ENCODE peak calls at places on chromosomes 1 and 21, in six cellular contexts. O is HL-60, L is SK-N-SH, B is H1, Y is HepG2, I is K562. J is an unnamed sample.

GRCh38 chr1:61152706-61153105 is 70.3 kb downstream of the NFIA start:
- DNase-seq in O (no peak), L (no peak), B (no peak), Y (peak; percentile 50), I (no peak), J (no peak)

GRCh38 chr1:46549697-46550681 is 1.5 kb downstream of the KNCN start:
- DNase-seq in O (peak; percentile 16), L (peak; percentile 81), B (no peak), Y (peak; percentile 24), I (peak; percentile 68), J (no peak)

GRCh38 chr1:221892301-221892830 is 150.5 kb upstream of the DUSP10 start:
- DNase-seq in O (no peak), L (no peak), B (no peak), Y (no peak), I (no peak), J (no peak)

GRCh38 chr1:99963041-99963795 is 6.6 kb upstream of the SLC35A3 start:
- DNase-seq in O (no peak), L (no peak), B (no peak), Y (no peak), I (no peak), J (no peak)

GRCh38 chr1:156214024-156214748 is 1.4 kb downstream of the PMF1 start:
- DNase-seq in O (no peak), L (no peak), B (no peak), Y (peak; percentile 45), I (peak; percentile 49), J (no peak)

GRCh38 chr1:185213086-185213485 is 56.1 kb downstream of the SWT1 start:
- DNase-seq in O (no peak), L (no peak), B (no peak), Y (no peak), I (no peak), J (no peak)

GRCh38 chr1:231628207-231628876 is 1.8 kb downstream of the DISC1 start:
- DNase-seq in O (no peak), L (no peak), B (no peak), Y (peak; percentile 91), I (no peak), J (no peak)

GRCh38 chr1:9166289-9167235 is 37.7 kb upstream of the GPR157 start:
- DNase-seq in O (no peak), L (no peak), B (no peak), Y (no peak), I (no peak), J (no peak)

GRCh38 chr21:37463083-37463780 is 96.7 kb downstream of the DYRK1A start:
- DNase-seq in O (no peak), L (peak; percentile 33), B (no peak), Y (peak; percentile 32), I (peak; percentile 48), J (peak; percentile 12)

GRCh38 chr1:70051926-70052325 is 153.5 kb downstream of the LRRC40 start:
- DNase-seq in O (no peak), L (no peak), B (no peak), Y (no peak), I (no peak), J (no peak)

GRCh38 chr1:119768778-119769177 is at the start of gene HMGCS2:
- DNase-seq in O (no peak), L (no peak), B (no peak), Y (no peak), I (no peak), J (no peak)

GRCh38 chr1:78171736-78172590 is 126.2 kb downstream of the GIPC2 start:
- DNase-seq in O (no peak), L (no peak), B (no peak), Y (no peak), I (no peak), J (no peak)

GRCh38 chr21:36859744-36860501 is 106.5 kb downstream of the HLCS start:
- DNase-seq in O (peak; percentile 93), L (peak; percentile 41), B (peak; percentile 31), Y (peak; percentile 81), I (peak; percentile 97), J (no peak)

GRCh38 chr1:196193891-196194559 is 414.2 kb downstream of the KCNT2 start:
- DNase-seq in O (no peak), L (no peak), B (no peak), Y (no peak), I (no peak), J (no peak)

GRCh38 chr21:18468775-18469174 is 65.2 kb upstream of the TMPRSS15 start:
- DNase-seq in O (no peak), L (no peak), B (no peak), Y (no peak), I (no peak), J (no peak)

GRCh38 chr1:106465666-106466065 is 590.8 kb upstream of the PRMT6 start:
- DNase-seq in O (no peak), L (no peak), B (no peak), Y (no peak), I (no peak), J (no peak)

GRCh38 chr1:117821782-117822447 is 107.5 kb downstream of the GDAP2 start:
- DNase-seq in O (no peak), L (no peak), B (no peak), Y (peak; percentile 87), I (no peak), J (no peak)

GRCh38 chr1:61921435-61921834 is 179.2 kb downstream of the PATJ start:
- DNase-seq in O (no peak), L (no peak), B (no peak), Y (no peak), I (no peak), J (no peak)

GRCh38 chr1:76640092-76640491 is 227.2 kb upstream of the ST6GALNAC5 start:
- DNase-seq in O (no peak), L (no peak), B (no peak), Y (no peak), I (no peak), J (no peak)

GRCh38 chr1:72636636-72637035 is 354.3 kb upstream of the NEGR1 start:
- DNase-seq in O (no peak), L (peak; percentile 7), B (no peak), Y (no peak), I (no peak), J (no peak)

GRCh38 chr1:61742620-61743431 is 546 bp downstream of the PATJ start:
- DNase-seq in O (no peak), L (peak; percentile 92), B (no peak), Y (peak; percentile 12), I (no peak), J (no peak)

GRCh38 chr1:97623220-97623619 is 297.6 kb downstream of the DPYD start:
- DNase-seq in O (no peak), L (no peak), B (no peak), Y (no peak), I (no peak), J (no peak)

GRCh38 chr1:213783898-213784297 is 203.9 kb upstream of the PROX1 start:
- DNase-seq in O (peak; percentile 47), L (no peak), B (no peak), Y (no peak), I (no peak), J (no peak)

GRCh38 chr1:39833616-39834015 is 45.0 kb upstream of the BMP8B start:
- DNase-seq in O (no peak), L (no peak), B (no peak), Y (no peak), I (no peak), J (no peak)

GRCh38 chr1:48572632-48573258 is 100.7 kb upstream of the SPATA6 start:
- DNase-seq in O (peak; percentile 41), L (peak; percentile 80), B (peak; percentile 79), Y (peak; percentile 38), I (peak; percentile 42), J (no peak)

GRCh38 chr1:1343811-1344421 is 5.3 kb downstream of the DVL1 start:
- DNase-seq in O (no peak), L (no peak), B (no peak), Y (no peak), I (no peak), J (no peak)

GRCh38 chr1:81874461-81874860 is 73.7 kb downstream of the ADGRL2 start:
- DNase-seq in O (no peak), L (no peak), B (no peak), Y (no peak), I (no peak), J (no peak)

GRCh38 chr1:3067301-3067670 is 1.7 kb upstream of the PRDM16 start:
- DNase-seq in O (no peak), L (no peak), B (no peak), Y (no peak), I (no peak), J (no peak)
- TF ChIP-seq GABPA in O (no peak), L (no peak), B (no peak), Y (no peak), I (no peak), J (no peak)

GRCh38 chr1:176829261-176829976 is 335.1 kb downstream of the ASTN1 start:
- DNase-seq in O (no peak), L (no peak), B (no peak), Y (no peak), I (no peak), J (no peak)
- TF ChIP-seq GABPA in O (no peak), L (no peak), B (no peak), Y (no peak), I (no peak), J (no peak)

GRCh38 chr1:225561675-225562074 is 91.2 kb downstream of the ENAH start:
- DNase-seq in O (no peak), L (no peak), B (no peak), Y (no peak), I (no peak), J (no peak)

GRCh38 chr1:225559902-225560301 is 93.0 kb downstream of the ENAH start:
- DNase-seq in O (no peak), L (no peak), B (no peak), Y (no peak), I (no peak), J (no peak)

GRCh38 chr1:225567789-225568188 is 85.1 kb downstream of the ENAH start:
- DNase-seq in O (no peak), L (no peak), B (no peak), Y (peak; percentile 6), I (no peak), J (no peak)

GRCh38 chr1:225565845-225566244 is 87.1 kb downstream of the ENAH start:
- DNase-seq in O (peak; percentile 50), L (no peak), B (no peak), Y (no peak), I (no peak), J (no peak)
- TF ChIP-seq GABPA in O (no peak), L (no peak), B (no peak), Y (no peak), I (no peak), J (no peak)

DNA sequence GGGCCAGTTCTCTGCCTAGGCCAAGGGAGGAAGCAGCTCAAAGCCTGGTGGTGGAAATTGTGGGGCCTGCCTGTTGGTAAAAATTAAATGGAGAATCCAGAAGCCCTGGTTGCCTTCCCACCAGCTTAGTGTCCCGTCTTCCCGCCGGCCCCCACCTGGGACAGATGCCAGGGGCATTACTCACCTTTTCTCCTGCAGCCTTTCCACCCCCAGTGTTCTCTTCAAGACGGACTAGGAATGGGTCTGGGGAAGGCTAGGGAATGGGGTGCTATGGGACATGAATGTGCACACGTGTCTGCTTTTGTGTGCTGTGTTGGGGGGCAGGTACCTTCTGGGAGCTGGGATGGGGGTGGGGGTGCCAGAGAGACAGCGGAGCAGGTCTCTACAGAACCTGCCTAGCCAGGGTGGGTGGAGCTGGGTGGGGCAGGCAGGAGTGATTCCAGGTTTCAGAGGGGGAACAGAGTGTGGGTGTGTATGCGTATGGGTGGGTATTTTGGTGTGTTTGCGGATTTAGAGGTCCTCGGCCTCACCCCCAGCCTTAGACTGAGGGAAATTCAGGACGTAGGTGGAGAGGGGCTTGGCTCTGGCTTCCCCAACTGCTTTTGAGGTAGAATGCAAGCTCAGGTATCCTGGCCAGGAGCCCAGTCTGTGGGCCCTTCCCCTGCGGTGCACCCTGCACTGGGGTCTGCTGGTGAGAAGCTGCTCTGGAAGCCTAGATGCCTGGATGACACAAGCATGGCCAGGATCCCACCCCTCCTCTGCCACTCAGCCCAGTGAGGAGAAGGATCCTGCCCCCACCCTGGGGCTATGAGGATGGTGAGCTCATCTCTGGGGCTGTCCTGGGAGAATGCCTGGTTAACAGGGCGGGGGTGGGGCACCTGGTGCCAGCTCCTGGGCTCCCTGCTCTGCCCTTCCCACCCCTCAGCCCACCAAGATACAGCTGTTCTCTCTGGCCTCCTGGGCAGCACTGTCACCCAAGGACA is 7.7 kb downstream of the VANGL2 start:
- DNase-seq in O (no peak), L (peak; percentile 49), B (no peak), Y (no peak), I (no peak), J (no peak)
- TF ChIP-seq GABPA in O (no peak), L (no peak), B (no peak), Y (no peak), I (no peak), J (no peak)

J was measured in GM12878.